ENCODE peak calls at places on chromosomes 16 and 17, in seven cellular contexts. D, O, L, Y, K, M and E are unnamed samples.

GRCh38 chr17:67223924-67224323 is 21.1 kb downstream of the HELZ start:
- DNase-seq in D (no peak), O (no peak), L (peak), Y (no peak), K (no peak), M (no peak), E (no peak)

GRCh38 chr17:75549246-75550138 is 24.0 kb downstream of the LLGL2 start:
- DNase-seq in D (no peak), O (peak), L (no peak), Y (no peak), K (peak), M (no peak), E (no peak)

GRCh38 chr16:2773188-2773968 is 3.7 kb downstream of the ELOB start:
- DNase-seq in D (no peak), O (no peak), L (peak), Y (no peak), K (peak), M (no peak), E (no peak)

GRCh38 chr16:58234831-58235595 is 37.1 kb upstream of the CSNK2A2 start:
- DNase-seq in D (no peak), O (no peak), L (no peak), Y (no peak), K (no peak), M (no peak), E (no peak)

GRCh38 chr17:29585080-29585751 is 4.2 kb downstream of the GIT1 start:
- DNase-seq in D (peak), O (no peak), L (no peak), Y (peak), K (peak), M (no peak), E (no peak)

GRCh38 chr17:50779747-50780363 is 12.5 kb upstream of the ANKRD40CL start:
- DNase-seq in D (no peak), O (peak), L (no peak), Y (no peak), K (no peak), M (no peak), E (no peak)

GRCh38 chr17:73283841-73284282 is 22.2 kb upstream of the CPSF4L start:
- DNase-seq in D (no peak), O (no peak), L (no peak), Y (no peak), K (no peak), M (no peak), E (no peak)

GRCh38 chr17:69812240-69812837 is 262.7 kb upstream of the KCNJ16 start:
- DNase-seq in D (no peak), O (no peak), L (no peak), Y (no peak), K (no peak), M (no peak), E (no peak)

GRCh38 chr17:75861927-75862317 is 6.8 kb upstream of the WBP2 start:
- DNase-seq in D (no peak), O (no peak), L (no peak), Y (no peak), K (no peak), M (no peak), E (no peak)